ENCODE peak calls at places on chromosomes 11 and 22, in ten cellular contexts. O, W, C, B, E, N, K, G, A and X are unnamed samples.

GRCh38 chr11:2551131-2551530 is 106.3 kb downstream of the KCNQ1 start:
- DNase-seq in E (no peak), A (no peak), K (peak), C (no peak), B (no peak), O (no peak), N (no peak), W (no peak), G (no peak), X (no peak)

GRCh38 chr11:1756791-1757771 is 6.6 kb downstream of the CTSD start:
- DNase-seq in C (no peak), K (no peak), B (no peak), A (no peak), N (no peak), E (peak), W (no peak), O (no peak), G (no peak), X (no peak)

GRCh38 chr22:37112084-37112728 is 2.7 kb upstream of the TMPRSS6 start:
- DNase-seq in W (no peak), C (no peak), E (no peak), A (no peak), K (no peak), O (no peak), G (no peak), B (no peak), N (no peak), X (no peak)

GRCh38 chr11:32439488-32440210 is 4.3 kb upstream of the WT1 start:
- DNase-seq in C (no peak), K (no peak), W (no peak), N (no peak), O (no peak), B (peak), A (no peak), E (no peak), G (no peak), X (no peak)

GRCh38 chr22:27814993-27815392 is 13.4 kb upstream of the MN1 start:
- DNase-seq in E (no peak), N (no peak), B (no peak), W (no peak), K (no peak), G (no peak), C (no peak), O (no peak), A (no peak), X (no peak)

GRCh38 chr11:129895126-129896041 is at the start of gene NFRKB:
- DNase-seq in G (peak), E (peak), B (peak), A (peak), C (peak), N (peak), W (peak), K (peak), O (peak), X (peak)

GRCh38 chr11:88454881-88455280 is 117.3 kb upstream of the CTSC start:
- DNase-seq in O (no peak), K (no peak), A (peak), G (peak), E (no peak), W (no peak), C (peak), B (no peak), N (no peak), X (no peak)

GRCh38 chr11:32224580-32224979 is 133.7 kb downstream of the RCN1 start:
- DNase-seq in E (no peak), B (peak), C (no peak), G (no peak), A (no peak), O (no peak), N (no peak), K (no peak), W (no peak), X (no peak)

GRCh38 chr22:37240240-37240940 is 3.7 kb downstream of the RAC2 start:
- DNase-seq in B (no peak), N (no peak), A (no peak), W (no peak), O (no peak), K (peak), E (peak), G (no peak), C (no peak), X (no peak)

GRCh38 chr22:17580461-17581031 is 17.2 kb downstream of the SLC25A18 start:
- DNase-seq in O (no peak), E (no peak), K (no peak), N (no peak), A (peak), C (no peak), W (no peak), B (peak), G (no peak), X (no peak)

GRCh38 chr11:69301491-69302401 is 7.8 kb downstream of the MYEOV start:
- DNase-seq in G (peak), N (no peak), B (no peak), K (peak), A (peak), W (no peak), O (peak), E (no peak), C (no peak), X (no peak)

DNA sequence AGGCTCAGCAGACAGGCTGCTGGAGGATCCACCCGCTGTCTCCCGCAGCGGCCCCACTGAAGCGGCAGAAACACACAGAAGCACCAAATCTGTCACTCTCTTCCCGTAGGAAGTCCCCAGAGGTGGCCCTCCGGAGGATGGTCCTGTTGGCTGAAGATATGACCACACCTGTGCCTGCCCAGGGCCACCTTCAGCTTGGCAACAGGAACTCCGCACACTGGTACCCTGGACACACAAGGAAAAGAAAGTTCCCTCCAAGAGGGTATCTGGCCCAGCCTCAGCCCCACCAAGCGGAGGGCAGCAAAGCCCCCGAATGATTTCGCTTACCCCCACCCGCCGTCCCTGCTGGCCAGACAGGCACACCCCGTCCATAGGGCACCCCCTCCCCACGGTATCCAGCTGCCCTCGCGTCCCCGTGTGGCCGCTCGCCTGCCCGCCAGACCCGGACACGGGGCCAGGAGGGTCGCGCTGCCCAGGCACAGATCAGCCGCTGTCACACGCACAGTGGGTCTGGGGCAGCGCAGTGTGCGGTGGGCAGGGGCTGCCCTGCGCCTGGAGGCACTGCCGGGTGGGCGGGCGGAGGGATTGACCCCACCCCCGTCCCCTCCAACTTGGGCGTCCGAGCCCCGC is 7.0 kb downstream of the RASSF7 start:
- DNase-seq in C (peak), K (no peak), E (no peak), A (no peak), N (no peak), O (no peak), B (no peak), W (no peak), G (no peak), X (no peak)
- H3K4me3 ChIP-seq in C (peak), K (peak), E (peak), A (peak), N (peak), O (peak), B (peak), W (peak), G (peak), X (peak)

GRCh38 chr11:44065161-44065571 is 904 bp upstream of the ACCS start:
- DNase-seq in A (no peak), B (peak), E (no peak), C (no peak), N (peak), W (no peak), K (no peak), G (no peak), O (no peak), X (no peak)
- H3K4me3 ChIP-seq in A (no peak), B (peak), E (no peak), C (no peak), N (no peak), W (no peak), K (no peak), G (no peak), O (no peak), X (no peak)

DNA sequence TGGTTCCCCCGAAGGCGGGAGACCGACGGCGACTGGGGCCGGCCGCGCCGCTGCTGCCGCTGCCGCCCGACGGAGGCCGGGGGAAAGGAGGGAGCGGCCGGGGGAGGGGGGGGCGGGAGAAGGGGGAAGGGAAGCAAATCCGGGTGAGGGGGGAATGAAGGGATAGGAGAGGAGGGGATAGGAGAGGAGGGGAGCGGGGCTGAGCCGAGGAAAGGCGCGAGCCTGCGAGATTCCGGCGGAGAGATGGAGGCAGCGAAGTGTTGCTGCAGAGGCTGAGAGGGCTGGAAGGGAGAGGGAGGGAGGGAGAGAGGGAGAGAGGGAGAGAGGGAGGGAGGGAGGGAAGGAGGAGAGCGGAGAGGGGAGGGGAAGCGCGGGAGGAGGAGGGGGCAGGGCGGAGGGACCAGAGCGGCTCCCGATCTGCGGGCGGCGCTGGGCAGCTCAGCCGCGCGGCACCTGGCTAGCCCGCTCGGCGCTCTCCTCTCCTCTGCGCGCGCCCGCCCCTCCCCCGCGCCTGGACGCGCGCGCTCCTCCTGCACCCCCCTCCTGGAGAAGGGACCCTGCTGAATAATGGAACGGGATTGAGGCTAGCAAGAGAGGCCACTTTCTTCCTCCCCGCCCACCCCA is 52.4 kb downstream of the SLC22A12 start:
- DNase-seq in N (no peak), C (no peak), E (peak), W (no peak), G (no peak), K (peak), B (peak), O (no peak), A (no peak), X (no peak)
- H3K4me3 ChIP-seq in N (peak), C (no peak), E (peak), W (peak), G (no peak), K (peak), B (peak), O (no peak), A (no peak), X (peak)

GRCh38 chr11:8068605-8069221 is 12.3 kb upstream of the TUB start:
- DNase-seq in B (no peak), W (no peak), O (no peak), N (peak), A (peak), G (no peak), C (no peak), K (no peak), E (peak), X (peak)
- H3K4me3 ChIP-seq in B (no peak), W (no peak), O (no peak), N (peak), A (peak), G (no peak), C (no peak), K (no peak), E (no peak), X (peak)

DNA sequence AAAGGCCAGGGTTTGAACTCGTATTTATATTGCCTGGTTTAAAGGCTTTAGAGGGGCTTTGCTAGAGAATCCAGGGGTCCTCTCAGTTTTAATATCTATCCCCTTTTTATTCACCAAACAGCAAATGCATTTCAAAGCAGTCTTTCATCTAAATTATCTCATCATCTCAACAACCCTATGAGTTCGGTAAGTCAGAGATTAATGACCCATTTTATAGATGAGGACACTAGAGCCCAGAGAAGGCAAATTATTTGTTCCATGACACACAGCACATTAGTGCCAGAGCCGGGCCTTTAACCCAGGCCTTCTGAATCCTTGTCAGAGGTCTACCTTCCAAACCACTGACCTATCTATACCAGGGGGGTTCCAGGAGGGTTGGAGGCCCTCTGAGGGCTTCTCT is 16.8 kb upstream of the YWHAH start:
- DNase-seq in K (no peak), B (no peak), E (no peak), C (no peak), A (no peak), O (no peak), N (no peak), W (no peak), G (no peak), X (no peak)
- H3K4me3 ChIP-seq in K (no peak), B (no peak), E (no peak), C (no peak), A (no peak), O (no peak), N (no peak), W (no peak), G (no peak), X (no peak)

GRCh38 chr11:76189682-76190081 is 16.6 kb downstream of the WNT11 start:
- DNase-seq in B (no peak), N (no peak), K (no peak), A (no peak), G (no peak), E (no peak), W (no peak), C (no peak), O (no peak), X (no peak)
- H3K4me3 ChIP-seq in B (no peak), N (no peak), K (no peak), A (no peak), G (no peak), E (no peak), W (no peak), C (no peak), O (no peak), X (no peak)

DNA sequence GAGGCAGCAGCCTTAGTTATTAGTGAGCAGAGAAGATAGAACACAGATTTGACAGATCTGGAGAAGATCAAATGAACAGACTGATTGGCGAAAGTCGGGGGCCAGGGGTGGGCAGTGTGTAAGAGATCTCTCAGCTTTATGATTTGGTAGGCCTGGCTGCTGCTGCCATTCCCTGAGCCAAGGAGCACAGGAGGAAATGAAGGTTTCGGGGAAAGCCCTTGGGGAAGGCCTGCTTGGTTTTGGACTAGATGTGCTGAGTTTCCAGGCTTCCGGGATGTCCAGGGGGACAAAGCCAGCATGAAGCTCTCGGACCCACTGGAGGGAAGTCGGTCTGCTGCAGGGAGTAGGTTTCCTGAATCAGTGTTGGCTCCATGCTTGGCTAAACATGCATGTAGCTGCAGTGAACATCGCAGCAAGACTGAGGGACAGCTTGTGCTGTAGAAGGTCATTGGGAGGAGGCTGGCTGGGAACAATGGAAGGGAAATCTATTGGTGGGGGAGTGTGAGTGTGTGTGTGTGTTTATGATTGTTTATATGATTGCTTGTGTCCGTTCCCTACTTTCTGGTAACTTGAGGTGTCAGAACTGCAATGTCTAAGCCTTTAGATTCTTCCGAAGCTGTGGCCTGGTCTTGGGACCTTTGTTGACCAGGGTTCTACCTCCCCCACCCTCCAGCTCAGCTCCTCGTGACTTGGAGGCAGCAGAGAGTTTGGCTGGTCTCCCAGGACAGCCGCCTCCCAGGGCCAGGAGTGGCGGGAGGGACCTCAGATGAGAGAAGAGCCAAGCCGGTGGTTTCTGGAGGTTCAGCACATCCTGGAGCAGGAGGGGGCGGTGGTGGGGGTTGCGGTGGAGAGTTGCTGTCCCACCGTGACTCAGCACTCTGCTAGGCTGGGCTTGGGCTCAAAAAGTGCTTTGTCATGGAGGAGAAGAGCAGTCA is 4.0 kb upstream of the FTH1 start:
- DNase-seq in G (peak), B (peak), W (peak), C (peak), A (peak), K (peak), N (peak), E (peak), O (peak), X (peak)
- H3K4me3 ChIP-seq in G (no peak), B (peak), W (no peak), C (no peak), A (no peak), K (no peak), N (peak), E (no peak), O (no peak), X (peak)

GRCh38 chr22:44547371-44547770 is 49.3 kb upstream of the RTL6 start:
- DNase-seq in E (no peak), W (no peak), A (no peak), G (no peak), N (no peak), K (no peak), B (no peak), C (no peak), O (no peak), X (no peak)

GRCh38 chr22:44544523-44545433 is 46.7 kb upstream of the RTL6 start:
- DNase-seq in O (no peak), E (no peak), G (no peak), N (no peak), B (no peak), C (no peak), K (no peak), A (no peak), W (no peak), X (no peak)

GRCh38 chr22:44549021-44549420 is 51.0 kb upstream of the RTL6 start:
- DNase-seq in E (no peak), K (no peak), G (no peak), N (no peak), A (no peak), W (no peak), C (no peak), O (no peak), B (no peak), X (no peak)

GRCh38 chr22:44545773-44546172 is 47.7 kb upstream of the RTL6 start:
- DNase-seq in O (no peak), N (no peak), A (no peak), C (no peak), G (no peak), B (no peak), W (no peak), K (no peak), E (no peak), X (no peak)

DNA sequence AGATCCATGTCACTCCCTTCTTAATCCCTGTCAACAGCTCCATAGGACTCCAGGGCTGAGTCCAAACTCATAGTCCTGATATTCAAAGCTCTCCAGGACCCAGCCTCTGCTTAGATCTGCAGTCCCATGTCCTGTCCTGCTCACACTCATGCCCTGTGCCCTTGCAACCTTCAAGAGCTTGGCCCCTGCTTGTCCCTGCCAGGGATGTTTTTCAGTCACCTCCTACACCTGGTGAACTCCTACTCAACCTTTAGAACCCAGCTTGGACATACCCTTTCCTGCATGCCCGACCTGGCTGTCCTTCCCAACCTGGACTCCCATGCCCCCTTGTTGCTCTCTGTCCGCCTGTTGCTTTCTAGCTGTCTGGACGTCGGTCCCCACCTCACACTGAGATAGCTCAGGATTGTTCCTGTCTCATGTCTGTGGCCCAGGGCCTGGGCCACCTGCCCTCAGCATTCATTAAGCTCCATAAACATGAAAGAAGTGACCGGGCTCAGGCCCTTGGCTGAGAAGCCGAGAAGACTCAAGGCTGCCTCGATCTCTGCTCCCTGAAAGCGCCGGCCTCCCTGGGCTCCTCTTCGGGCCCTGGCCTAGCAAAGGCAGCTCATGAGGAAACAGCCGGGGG is 48.8 kb upstream of the RTL6 start:
- DNase-seq in C (no peak), N (no peak), A (no peak), O (no peak), B (no peak), K (no peak), G (no peak), W (no peak), E (no peak), X (no peak)
- H3K4me3 ChIP-seq in C (no peak), N (no peak), A (no peak), O (no peak), B (no peak), K (no peak), G (no peak), W (no peak), E (no peak), X (no peak)